ENCODE peak calls at places on chromosomes 11 and 22, in five cellular contexts. One of them, this sample, is unnamed.

GRCh38 chr22:47550524-47551437 is 788.3 kb downstream of the TBC1D22A start:
- DNase-seq in tibial nerve: no peak
- DNase-seq in coronary artery: peak
- DNase-seq in GM19239: no peak
- DNase-seq in H7: no peak
- DNase-seq in this sample: peak

GRCh38 chr22:29626497-29627195 is 23.2 kb downstream of the NF2 start:
- DNase-seq in tibial nerve: no peak
- DNase-seq in H7: no peak
- DNase-seq in GM19239: no peak
- DNase-seq in coronary artery: no peak
- DNase-seq in this sample: no peak

GRCh38 chr22:37887610-37888378 is 18.3 kb upstream of the MICALL1 start:
- DNase-seq in H7: peak
- DNase-seq in GM19239: no peak
- DNase-seq in tibial nerve: no peak
- DNase-seq in coronary artery: no peak
- DNase-seq in this sample: peak

GRCh38 chr11:48172818-48173609 is 43.6 kb upstream of the OR4B1 start:
- DNase-seq in tibial nerve: peak
- DNase-seq in H7: peak
- DNase-seq in GM19239: peak
- DNase-seq in coronary artery: no peak
- DNase-seq in this sample: no peak

GRCh38 chr11:70111269-70112016 is 33.3 kb downstream of the ANO1 start:
- DNase-seq in H7: no peak
- DNase-seq in GM19239: no peak
- DNase-seq in tibial nerve: no peak
- DNase-seq in coronary artery: no peak
- DNase-seq in this sample: peak

GRCh38 chr22:25066861-25067435 is 114.4 kb downstream of the KIAA1671 start:
- DNase-seq in GM19239: no peak
- DNase-seq in H7: peak
- DNase-seq in coronary artery: no peak
- DNase-seq in tibial nerve: no peak
- DNase-seq in this sample: no peak

GRCh38 chr11:69335461-69336386 is 41.8 kb downstream of the MYEOV start:
- DNase-seq in coronary artery: peak
- DNase-seq in tibial nerve: no peak
- DNase-seq in H7: no peak
- DNase-seq in GM19239: no peak
- DNase-seq in this sample: peak

GRCh38 chr11:45468265-45468856 is 182.2 kb upstream of the SYT13 start:
- DNase-seq in tibial nerve: no peak
- DNase-seq in GM19239: no peak
- DNase-seq in coronary artery: no peak
- DNase-seq in H7: peak
- DNase-seq in this sample: no peak

GRCh38 chr11:89321401-89321800 is 143.7 kb downstream of the TYR start:
- DNase-seq in H7: no peak
- DNase-seq in tibial nerve: no peak
- DNase-seq in coronary artery: no peak
- DNase-seq in GM19239: no peak
- DNase-seq in this sample: no peak

GRCh38 chr11:3049430-3050243 is 7.6 kb downstream of the CARS1 start:
- DNase-seq in tibial nerve: peak
- DNase-seq in coronary artery: peak
- DNase-seq in GM19239: peak
- DNase-seq in H7: no peak
- DNase-seq in this sample: peak